ENCODE peak calls at places on chromosome 4, in seven cellular contexts. L is fibroblast of lung, H is neural progenitor cell, W is hepatocyte, I is GM23248, K is PC-3, J is K562. A is an unnamed sample.

GRCh38 chr4:123744664-123745290 is 348.2 kb downstream of the SPRY1 start:
- DNase-seq in L (peak; percentile 53), H (no peak), W (peak; percentile 37), I (no peak), K (no peak), J (no peak), A (peak; percentile 6)

GRCh38 chr4:179666226-179666625 is 2224.0 kb upstream of the AGA start:
- DNase-seq in L (no peak), H (peak; percentile 9), W (no peak), I (no peak), K (no peak), J (no peak), A (no peak)

GRCh38 chr4:87052615-87053014 is 117.8 kb downstream of the AFF1 start:
- DNase-seq in L (no peak), H (no peak), W (no peak), I (no peak), K (no peak), J (peak; percentile 71), A (no peak)

GRCh38 chr4:37324526-37324925 is 80.0 kb downstream of the NWD2 start:
- DNase-seq in L (no peak), H (no peak), W (no peak), I (no peak), K (no peak), J (no peak), A (no peak)

GRCh38 chr4:144351306-144351705 is 210.8 kb upstream of the GYPA start:
- DNase-seq in L (no peak), H (no peak), W (no peak), I (no peak), K (no peak), J (no peak), A (no peak)

GRCh38 chr4:39014028-39014427 is 18.2 kb downstream of the TMEM156 start:
- DNase-seq in L (no peak), H (no peak), W (no peak), I (no peak), K (no peak), J (no peak), A (no peak)

GRCh38 chr4:146340798-146341197 is 126.5 kb downstream of the REELD1 start:
- DNase-seq in L (peak; percentile 28), H (no peak), W (no peak), I (peak; percentile 77), K (peak; percentile 57), J (no peak), A (peak; percentile 37)

GRCh38 chr4:189600598-189601435 is 339.9 kb upstream of the FRG1 start:
- DNase-seq in L (no peak), H (no peak), W (peak; percentile 62), I (no peak), K (no peak), J (no peak), A (no peak)

GRCh38 chr4:40828661-40829060 is 78.9 kb downstream of the NSUN7 start:
- DNase-seq in L (no peak), H (no peak), W (no peak), I (no peak), K (no peak), J (no peak), A (no peak)

GRCh38 chr4:32672369-32672768 is 1952.2 kb downstream of the PCDH7 start:
- DNase-seq in L (no peak), H (no peak), W (no peak), I (no peak), K (no peak), J (no peak), A (no peak)

GRCh38 chr4:16199132-16199531 is 27.1 kb downstream of the TAPT1 start:
- DNase-seq in L (peak; percentile 30), H (peak; percentile 15), W (peak; percentile 40), I (peak; percentile 60), K (peak; percentile 35), J (no peak), A (peak; percentile 51)

GRCh38 chr4:150010525-150011126 is 67.6 kb upstream of the DCLK2 start:
- DNase-seq in L (peak; percentile 71), H (peak; percentile 60), W (peak; percentile 74), I (peak; percentile 67), K (peak; percentile 69), J (peak; percentile 19), A (peak; percentile 69)

GRCh38 chr4:167906851-167907250 is 185.5 kb upstream of the ANXA10 start:
- DNase-seq in L (peak; percentile 34), H (no peak), W (no peak), I (no peak), K (no peak), J (no peak), A (no peak)

GRCh38 chr4:88138561-88138960 is 19.9 kb downstream of the ABCG2 start:
- DNase-seq in L (peak; percentile 83), H (no peak), W (peak; percentile 14), I (peak; percentile 74), K (peak; percentile 76), J (no peak), A (peak; percentile 64)

GRCh38 chr4:141587897-141588296 is 48.5 kb upstream of the IL15 start:
- DNase-seq in L (peak; percentile 40), H (no peak), W (no peak), I (peak; percentile 9), K (peak; percentile 67), J (no peak), A (no peak)

GRCh38 chr4:15231265-15232091 is 196.4 kb upstream of the C1QTNF7 start:
- DNase-seq in L (peak; percentile 73), H (peak; percentile 86), W (peak; percentile 88), I (peak; percentile 88), K (peak; percentile 79), J (peak; percentile 53), A (peak; percentile 62)

GRCh38 chr4:35559559-35560365 is 684.6 kb downstream of the ARAP2 start:
- DNase-seq in L (no peak), H (peak; percentile 23), W (no peak), I (no peak), K (no peak), J (no peak), A (no peak)

GRCh38 chr4:132530846-132531245 is 618.2 kb upstream of the PCDH10 start:
- DNase-seq in L (no peak), H (no peak), W (no peak), I (no peak), K (no peak), J (no peak), A (no peak)

GRCh38 chr4:108060164-108060563 is 70.5 kb downstream of the HADH start:
- DNase-seq in L (peak; percentile 45), H (peak; percentile 32), W (peak; percentile 58), I (peak; percentile 48), K (peak; percentile 41), J (no peak), A (no peak)

GRCh38 chr4:179624768-179625181 is 2182.5 kb upstream of the AGA start:
- DNase-seq in L (peak; percentile 90), H (peak; percentile 2), W (peak; percentile 12), I (peak; percentile 0), K (peak; percentile 38), J (no peak), A (no peak)

GRCh38 chr4:144350706-144351105 is 210.2 kb upstream of the GYPA start:
- DNase-seq in L (peak; percentile 78), H (no peak), W (no peak), I (no peak), K (peak; percentile 14), J (no peak), A (peak; percentile 38)

GRCh38 chr4:109816082-109816442 is 500 bp downstream of the GAR1 start:
- DNase-seq in L (no peak), H (peak; percentile 27), W (peak; percentile 11), I (peak; percentile 56), K (no peak), J (peak; percentile 22), A (no peak)

GRCh38 chr4:47222276-47222675 is 190.9 kb downstream of the GABRB1 start:
- DNase-seq in L (no peak), H (no peak), W (peak; percentile 11), I (no peak), K (no peak), J (no peak), A (no peak)

GRCh38 chr4:80266902-80267380 is 477 bp downstream of the FGF5 start:
- DNase-seq in L (peak; percentile 69), H (peak; percentile 50), W (peak; percentile 11), I (peak; percentile 79), K (peak; percentile 30), J (peak; percentile 34), A (peak; percentile 15)

GRCh38 chr4:80268081-80268823 is 1.8 kb downstream of the FGF5 start:
- DNase-seq in L (peak; percentile 66), H (peak; percentile 17), W (peak; percentile 13), I (peak; percentile 77), K (no peak), J (no peak), A (no peak)

GRCh38 chr4:80271806-80272205 is 5.3 kb downstream of the FGF5 start:
- DNase-seq in L (no peak), H (no peak), W (no peak), I (peak; percentile 47), K (peak; percentile 24), J (no peak), A (no peak)

GRCh38 chr4:80268936-80269335 is 2.5 kb downstream of the FGF5 start:
- DNase-seq in L (peak; percentile 30), H (no peak), W (no peak), I (peak; percentile 26), K (no peak), J (no peak), A (no peak)

GRCh38 chr4:80270321-80270720 is 3.9 kb downstream of the FGF5 start:
- DNase-seq in L (no peak), H (no peak), W (no peak), I (no peak), K (no peak), J (no peak), A (no peak)
- H3K27me3 ChIP-seq in L (no peaks in the 10 kb centered on the region), H (peaks cover 99% of the 10 kb centered on the region), W (peaks cover 69% of the 10 kb centered on the region), I (no peaks in the 10 kb centered on the region), K (no peaks in the 10 kb centered on the region), J (no peaks in the 10 kb centered on the region), A (peaks cover 42% of the 10 kb centered on the region)

DNA sequence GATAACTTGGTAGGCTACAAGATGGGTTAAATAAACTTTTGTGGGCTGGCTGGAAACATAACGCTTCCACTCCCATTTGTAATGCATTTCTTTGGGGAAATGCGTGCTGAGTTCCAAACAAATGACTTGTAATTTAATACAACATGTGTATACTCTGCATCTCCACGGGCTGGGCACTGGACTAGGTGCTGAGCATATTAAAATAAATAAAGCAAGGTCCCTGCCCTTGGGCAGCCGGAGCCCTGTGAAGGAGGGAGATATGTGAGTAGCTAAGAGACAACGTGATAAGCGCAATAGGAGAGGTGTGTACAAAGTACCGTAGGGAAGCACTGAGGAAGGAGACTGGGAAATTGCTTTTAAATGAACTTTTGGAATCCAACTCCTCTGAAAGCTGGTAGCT is 147.2 kb upstream of the RBPJ start:
- DNase-seq in L (peak; percentile 72), H (no peak), W (peak; percentile 34), I (no peak), K (no peak), J (no peak), A (no peak)
- H3K79me2 ChIP-seq in L (no peaks in the 10 kb centered on the region), H (no peaks in the 10 kb centered on the region), W (no peaks in the 10 kb centered on the region), I (no peaks in the 10 kb centered on the region), K (no peaks in the 10 kb centered on the region), J (no peaks in the 10 kb centered on the region), A (no peaks in the 10 kb centered on the region)

DNA sequence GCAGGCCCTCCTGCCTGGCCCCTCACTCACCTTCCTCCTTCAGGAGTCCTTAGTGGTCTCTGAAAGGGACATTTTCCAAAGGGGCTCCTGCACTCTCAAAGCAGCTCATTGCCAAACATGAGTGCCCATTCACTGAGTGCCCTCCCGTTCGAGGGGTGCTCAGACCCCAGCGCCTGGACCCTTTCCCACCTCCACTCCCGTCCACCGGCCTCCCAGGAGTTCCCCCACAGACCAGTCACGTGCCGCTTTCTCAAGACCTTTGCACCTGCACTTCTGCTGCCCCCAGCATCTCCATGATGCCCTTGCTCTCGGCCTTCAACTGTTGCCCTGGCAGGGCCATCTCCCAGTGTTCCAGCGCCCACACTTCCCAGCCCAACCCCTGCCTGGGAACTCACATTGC is 89.5 kb downstream of the ADRA2C start:
- DNase-seq in L (no peak), H (no peak), W (no peak), I (no peak), K (no peak), J (no peak), A (no peak)
- H3K27me3 ChIP-seq in L (no peaks in the 10 kb centered on the region), H (peaks cover 4% of the 10 kb centered on the region), W (peaks cover 11% of the 10 kb centered on the region), I (peaks cover 32% of the 10 kb centered on the region), K (peaks cover 77% of the 10 kb centered on the region), J (peaks cover 51% of the 10 kb centered on the region), A (no peaks in the 10 kb centered on the region)

GRCh38 chr4:3527101-3527913 is 4.9 kb downstream of the LRPAP1 start:
- DNase-seq in L (no peak), H (no peak), W (no peak), I (no peak), K (no peak), J (no peak), A (no peak)
- H3K79me2 ChIP-seq in L (peaks cover 13% of the 10 kb centered on the region), H (peaks cover 73% of the 10 kb centered on the region), W (peaks cover 62% of the 10 kb centered on the region), I (peaks cover 54% of the 10 kb centered on the region), K (peaks cover 44% of the 10 kb centered on the region), J (peaks cover 39% of the 10 kb centered on the region), A (peaks cover 46% of the 10 kb centered on the region)